ENCODE peak calls at places on chromosome 4, in seven cellular contexts. H is psoas muscle, K is breast epithelium, R is body of pancreas, M is neural progenitor cell, S is mesendoderm, E is heart right ventricle. F is an unnamed sample. For H3K27me3, the result is how much of the 10 kb centered on the place peaks cover.

GRCh38 chr4:109590841-109591357 is 30.9 kb downstream of the MCUB start:
- DNase-seq in S (no peak), R (no peak), K (no peak), E (no peak), H (no peak), M (no peak), F (no peak)

GRCh38 chr4:7777871-7778523 is 161.7 kb downstream of the AFAP1 start:
- DNase-seq in K (no peak), H (no peak), E (no peak), M (no peak), R (no peak), S (no peak), F (no peak)

GRCh38 chr4:139083533-139084424 is 68.2 kb downstream of the NOCT start:
- DNase-seq in R (peak), H (peak), K (peak), S (peak), M (peak), E (peak), F (peak)

GRCh38 chr4:68344785-68345184 is 5.1 kb downstream of the YTHDC1 start:
- DNase-seq in E (no peak), H (no peak), R (no peak), M (no peak), K (no peak), S (no peak), F (no peak)

GRCh38 chr4:79445371-79445781 is 37.3 kb upstream of the GK2 start:
- DNase-seq in K (no peak), R (no peak), M (peak), H (no peak), S (peak), E (no peak), F (no peak)

GRCh38 chr4:31291238-31291637 is 571.1 kb downstream of the PCDH7 start:
- DNase-seq in H (no peak), S (peak), K (no peak), M (no peak), E (no peak), R (no peak), F (no peak)

GRCh38 chr4:52665592-52665991 is 6.5 kb upstream of the USP46 start:
- DNase-seq in S (peak), M (no peak), R (no peak), K (no peak), H (no peak), E (no peak), F (no peak)

GRCh38 chr4:129545599-129546278 is 449.8 kb downstream of the C4orf33 start:
- DNase-seq in E (peak), M (peak), S (no peak), H (peak), R (peak), K (peak), F (no peak)

GRCh38 chr4:168648929-168649328 is 152.1 kb downstream of the PALLD start:
- DNase-seq in M (no peak), H (no peak), R (no peak), K (no peak), E (no peak), S (peak), F (no peak)

GRCh38 chr4:6427439-6428090 is 44.8 kb downstream of the PPP2R2C start:
- DNase-seq in E (no peak), S (no peak), K (no peak), H (no peak), R (no peak), M (peak), F (no peak)

GRCh38 chr4:82284475-82284857 is 89.3 kb downstream of the HNRNPD start:
- DNase-seq in E (no peak), R (no peak), H (no peak), S (no peak), K (no peak), M (no peak), F (no peak)

GRCh38 chr4:151325320-151326246 is at the start of gene SH3D19:
- DNase-seq in M (peak), H (peak), S (peak), E (peak), R (peak), K (peak), F (peak)

GRCh38 chr4:3121596-3121995 is 47.1 kb downstream of the HTT start:
- DNase-seq in M (no peak), K (no peak), S (no peak), E (no peak), R (no peak), H (no peak), F (no peak)

GRCh38 chr4:186472948-186473347 is 82.4 kb downstream of the MTNR1A start:
- DNase-seq in E (no peak), K (no peak), H (no peak), S (peak), M (peak), R (no peak), F (no peak)

GRCh38 chr4:113446019-113446418 is 315.5 kb downstream of the CAMK2D start:
- DNase-seq in E (no peak), M (peak), H (no peak), K (no peak), R (no peak), S (no peak), F (no peak)

GRCh38 chr4:105765690-105766407 is 57.3 kb downstream of the GSTCD start:
- DNase-seq in H (no peak), R (no peak), M (no peak), K (no peak), S (peak), E (peak), F (no peak)

GRCh38 chr4:6752486-6752829 is 30.1 kb upstream of the KIAA0232 start:
- DNase-seq in R (no peak), S (no peak), M (no peak), H (no peak), E (no peak), K (no peak), F (no peak)

GRCh38 chr4:57116245-57116644 is 6.1 kb upstream of the IGFBP7 start:
- DNase-seq in S (no peak), R (no peak), H (no peak), E (no peak), M (no peak), K (no peak), F (no peak)

GRCh38 chr4:186666750-186667149 is 56.9 kb downstream of the FAT1 start:
- DNase-seq in S (no peak), M (no peak), E (no peak), H (no peak), K (no peak), R (no peak), F (no peak)

GRCh38 chr4:133668061-133668851 is 519.2 kb downstream of the PCDH10 start:
- DNase-seq in E (no peak), M (peak), R (no peak), S (peak), H (no peak), K (no peak), F (no peak)

GRCh38 chr4:182883351-182883750 is 33.8 kb downstream of the DCTD start:
- DNase-seq in E (no peak), K (no peak), M (no peak), S (no peak), H (no peak), R (no peak), F (no peak)

GRCh38 chr4:55032788-55033187 is 92.6 kb downstream of the KDR start:
- DNase-seq in S (peak), R (no peak), H (no peak), E (no peak), K (no peak), M (peak), F (no peak)

GRCh38 chr4:136768925-136769275 is 763.4 kb downstream of the PCDH18 start:
- DNase-seq in R (no peak), E (no peak), K (no peak), S (peak), M (peak), H (no peak), F (no peak)

GRCh38 chr4:20445933-20446723 is 194.4 kb downstream of the SLIT2 start:
- DNase-seq in R (no peak), E (no peak), M (peak), K (no peak), S (no peak), H (no peak), F (no peak)

GRCh38 chr4:83208371-83208770 is 76.2 kb downstream of the COQ2 start:
- DNase-seq in E (no peak), S (no peak), R (no peak), H (no peak), K (no peak), M (no peak), F (no peak)

GRCh38 chr4:106369456-106370060 is 980 bp upstream of the GIMD1 start:
- DNase-seq in S (peak), H (no peak), K (no peak), E (peak), R (peak), M (peak), F (no peak)

GRCh38 chr4:78557841-78558240 is 6.3 kb downstream of the ANXA3 start:
- DNase-seq in R (no peak), H (no peak), K (no peak), E (no peak), S (no peak), M (no peak), F (no peak)

GRCh38 chr4:142550955-142551354 is 295.1 kb downstream of the INPP4B start:
- DNase-seq in M (no peak), K (no peak), S (no peak), E (no peak), H (no peak), R (no peak), F (no peak)

GRCh38 chr4:184416913-184417734 is 57.2 kb downstream of the IRF2 start:
- DNase-seq in K (no peak), R (no peak), H (no peak), M (no peak), S (no peak), E (no peak), F (no peak)

GRCh38 chr4:182062936-182063335 is 180.3 kb upstream of the TENM3 start:
- DNase-seq in M (no peak), H (no peak), E (no peak), R (no peak), S (no peak), K (no peak), F (no peak)

GRCh38 chr4:41750624-41751324 is 2.2 kb upstream of the PHOX2B start:
- DNase-seq in H (no peak), E (no peak), M (peak), K (no peak), R (no peak), S (peak), F (no peak)
- H3K27me3 ChIP-seq in H (half or more), E (half or more), M (half or more), K (under half), R (under half), S (half or more), F (half or more)

GRCh38 chr4:13525606-13526281 is 18.6 kb downstream of the NKX3-2 start:
- DNase-seq in S (no peak), K (no peak), H (no peak), R (no peak), M (no peak), E (no peak), F (no peak)
- H3K27me3 ChIP-seq in S (half or more), K (under half), H (half or more), R (half or more), M (half or more), E (half or more), F (half or more)

GRCh38 chr4:1547131-1547862 is 136.8 kb downstream of the FAM53A start:
- DNase-seq in K (no peak), H (peak), M (no peak), S (no peak), E (no peak), R (no peak), F (no peak)
- H3K27me3 ChIP-seq in K (under half), H (under half), M (under half), S (under half), E (under half), R (under half), F (under half)

GRCh38 chr4:4914965-4915845 is 55.7 kb downstream of the MSX1 start:
- DNase-seq in R (no peak), K (no peak), H (no peak), M (no peak), E (no peak), S (no peak), F (no peak)

GRCh38 chr4:4913147-4913561 is 53.7 kb downstream of the MSX1 start:
- DNase-seq in H (peak), K (no peak), R (no peak), S (no peak), E (no peak), M (no peak), F (no peak)

GRCh38 chr4:4912155-4912554 is 52.7 kb downstream of the MSX1 start:
- DNase-seq in H (no peak), S (no peak), M (no peak), K (no peak), R (no peak), E (no peak), F (no peak)

GRCh38 chr4:4913628-4914027 is 54.2 kb downstream of the MSX1 start:
- DNase-seq in R (no peak), E (no peak), H (no peak), M (no peak), K (no peak), S (no peak), F (no peak)

DNA sequence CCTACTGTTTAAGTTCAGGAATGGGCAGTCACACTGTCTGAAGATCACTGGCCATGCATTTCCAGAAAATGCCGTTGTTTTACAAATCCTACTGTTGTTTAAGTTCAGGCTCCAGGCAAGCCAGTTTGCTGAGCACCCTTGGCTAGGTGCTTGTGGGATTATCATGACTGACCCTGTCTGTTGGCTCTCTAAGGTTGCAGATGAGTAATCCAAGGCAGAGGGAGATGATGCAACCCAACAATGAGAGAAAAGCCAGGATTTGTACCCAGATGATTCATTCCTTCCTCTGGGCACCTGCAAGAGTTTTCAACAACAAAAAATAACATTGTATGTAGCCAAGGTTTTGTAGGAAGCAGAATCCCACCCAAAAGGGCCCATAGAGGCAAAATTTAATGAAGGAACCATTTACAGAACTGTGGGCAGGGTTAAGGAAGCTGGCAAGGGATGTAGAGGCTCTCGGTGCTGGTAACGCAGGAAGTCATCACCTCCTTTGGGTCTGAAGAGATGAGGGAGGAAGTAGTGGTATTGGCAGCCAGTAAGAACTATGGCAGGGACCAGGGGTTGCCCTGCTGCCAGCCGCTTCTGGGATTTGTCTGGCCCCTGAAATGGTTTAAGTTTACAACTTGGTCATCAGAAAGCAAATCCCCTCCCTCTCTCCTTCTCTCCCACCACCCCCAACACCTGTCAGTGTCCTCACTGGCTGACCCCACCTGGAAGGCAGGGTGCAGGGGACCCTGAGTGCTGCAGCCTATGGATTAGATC is 54.8 kb downstream of the MSX1 start:
- DNase-seq in E (no peak), H (no peak), S (no peak), R (no peak), K (no peak), M (no peak), F (no peak)
- H3K27me3 ChIP-seq in E (under half), H (under half), S (under half), R (under half), K (under half), M (under half), F (under half)

GRCh38 chr4:74932010-74932409 is 906 bp upstream of the PARM1 start:
- DNase-seq in R (no peak), K (no peak), H (no peak), M (no peak), E (no peak), S (peak), F (no peak)
- H3K27me3 ChIP-seq in R (under half), K (under half), H (under half), M (under half), E (under half), S (under half), F (under half)

GRCh38 chr4:64166365-64166764 is 242.9 kb downstream of the TECRL start:
- DNase-seq in H (no peak), S (no peak), R (no peak), K (no peak), E (no peak), M (no peak), F (no peak)
- H3K27me3 ChIP-seq in H (under half), S (under half), R (under half), K (under half), E (under half), M (under half), F (under half)

DNA sequence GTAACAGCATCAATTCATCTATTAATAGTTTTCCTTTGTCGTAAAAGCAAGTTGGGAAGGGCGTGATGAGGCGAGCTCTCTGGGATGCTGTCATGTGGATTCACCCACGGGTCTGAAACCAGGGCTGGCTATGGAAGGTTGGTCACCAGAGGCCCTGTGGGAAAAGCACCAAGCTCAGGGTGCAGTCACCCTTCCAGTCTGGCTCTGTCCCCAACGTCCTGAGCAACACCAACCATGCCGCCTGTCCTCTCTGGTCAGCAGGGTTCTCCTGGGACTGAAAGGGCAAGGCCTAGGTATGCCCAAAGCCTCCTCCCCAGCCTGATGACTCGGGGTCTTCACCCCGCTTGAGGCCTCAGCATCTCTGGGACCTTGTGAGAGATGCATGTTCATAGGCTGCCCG is 97.2 kb upstream of the MSX1 start:
- DNase-seq in S (no peak), K (no peak), E (no peak), H (no peak), R (no peak), M (no peak), F (no peak)
- H3K27me3 ChIP-seq in S (under half), K (under half), E (under half), H (under half), R (under half), M (half or more), F (under half)

GRCh38 chr4:36812153-36812552 is 432.4 kb upstream of the NWD2 start:
- DNase-seq in S (no peak), H (no peak), E (no peak), M (no peak), K (no peak), R (no peak), F (no peak)
- H3K27me3 ChIP-seq in S (under half), H (under half), E (under half), M (under half), K (under half), R (under half), F (under half)

GRCh38 chr4:8917321-8917811 is 45.7 kb upstream of the HMX1 start:
- DNase-seq in S (no peak), K (peak), R (peak), H (no peak), E (no peak), M (no peak), F (no peak)
- H3K27me3 ChIP-seq in S (under half), K (under half), R (under half), H (under half), E (under half), M (half or more), F (under half)

DNA sequence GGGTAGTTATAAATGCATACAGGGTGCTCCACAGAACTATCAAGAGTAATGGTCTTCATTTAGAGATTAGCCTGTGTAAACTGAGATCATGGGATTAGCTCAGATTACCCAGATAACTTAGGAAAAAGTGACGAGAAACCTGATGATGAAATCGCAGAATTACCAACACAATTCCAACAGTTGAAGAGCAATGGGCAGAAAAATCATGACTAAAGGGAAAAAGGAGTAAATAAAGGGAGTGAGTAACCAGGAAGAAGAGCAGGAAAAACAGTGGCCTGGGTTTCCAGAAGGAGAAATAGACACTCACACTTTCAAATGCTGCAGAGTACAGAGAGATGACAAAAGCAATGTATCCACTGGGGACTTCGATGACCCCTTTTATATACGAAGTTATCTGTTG is 817.3 kb downstream of the TRIML1 start:
- DNase-seq in H (no peak), R (no peak), M (no peak), S (no peak), E (no peak), K (no peak), F (no peak)
- H3K27me3 ChIP-seq in H (under half), R (under half), M (under half), S (under half), E (under half), K (under half), F (under half)